ENCODE peak calls at places on chromosomes 7 and 10, in nine cellular contexts. L is aorta, D is GM23248, U is spleen, T is lower lobe of right lung, A is IMR-90, C is uterus, V is PC-9, S is SJSA1. W is an unnamed sample.
A peak's percentile ranks its signal among the peaks of the same experiment; 100 is the strongest.

GRCh38 chr7:38916396-38916795 is 7.4 kb upstream of the VPS41 start:
- DNase-seq in U (no peak), L (no peak), T (no peak), C (no peak), D (no peak), V (no peak), A (no peak), S (no peak), W (no peak)

GRCh38 chr7:125184801-125185200 is 255.2 kb upstream of the POT1 start:
- DNase-seq in D (no peak), L (no peak), V (no peak), C (no peak), A (no peak), S (no peak), U (no peak), T (no peak), W (no peak)

GRCh38 chr7:111475419-111475748 is 86.9 kb downstream of the IMMP2L start:
- DNase-seq in C (no peak), V (no peak), A (no peak), S (no peak), U (no peak), L (no peak), D (no peak), T (no peak), W (no peak)

GRCh38 chr10:17780727-17781126 is 28.4 kb upstream of the MRC1 start:
- DNase-seq in L (no peak), U (no peak), D (no peak), C (no peak), S (no peak), V (no peak), A (no peak), T (no peak), W (no peak)

GRCh38 chr7:71695189-71695588 is 563.2 kb downstream of the GALNT17 start:
- DNase-seq in L (no peak), U (no peak), A (no peak), V (no peak), T (no peak), S (no peak), D (no peak), C (no peak), W (no peak)

GRCh38 chr10:653991-654646 is 35.3 kb downstream of the DIP2C start:
- DNase-seq in D (no peak), S (no peak), T (no peak), C (no peak), A (peak; percentile 62), V (no peak), L (no peak), U (no peak), W (no peak)

GRCh38 chr10:132571565-132572544 is 34.3 kb downstream of the INPP5A start:
- DNase-seq in A (peak; percentile 87), D (peak; percentile 92), V (peak; percentile 90), S (peak; percentile 85), U (no peak), T (no peak), C (peak; percentile 78), L (peak; percentile 82), W (peak; percentile 65)

GRCh38 chr10:14163374-14164125 is 167.2 kb downstream of the FRMD4A start:
- DNase-seq in T (no peak), U (no peak), V (no peak), C (no peak), L (no peak), S (no peak), A (no peak), D (no peak), W (no peak)

GRCh38 chr7:148991536-148991935 is 36.8 kb downstream of the PDIA4 start:
- DNase-seq in L (peak; percentile 13), T (no peak), A (no peak), U (no peak), C (no peak), D (no peak), V (peak; percentile 65), S (no peak), W (no peak)

GRCh38 chr10:116849271-116850057 is at the start of gene ENO4:
- DNase-seq in T (peak; percentile 88), C (peak; percentile 68), S (peak; percentile 57), U (peak; percentile 87), A (peak; percentile 73), D (peak; percentile 90), V (peak; percentile 72), L (peak; percentile 89), W (peak; percentile 82)

GRCh38 chr10:116845823-116846222 is 3.5 kb upstream of the ENO4 start:
- DNase-seq in U (no peak), V (no peak), A (no peak), C (no peak), T (no peak), D (peak; percentile 29), L (no peak), S (no peak), W (no peak)

GRCh38 chr10:116848032-116848911 is 1.0 kb upstream of the ENO4 start:
- DNase-seq in C (no peak), L (no peak), D (peak; percentile 26), V (no peak), T (no peak), U (no peak), A (no peak), S (no peak), W (no peak)

GRCh38 chr10:116850058-116850611 is 836 bp downstream of the ENO4 start:
- DNase-seq in C (no peak), V (no peak), L (no peak), U (no peak), T (no peak), A (no peak), D (no peak), S (no peak), W (no peak)

DNA sequence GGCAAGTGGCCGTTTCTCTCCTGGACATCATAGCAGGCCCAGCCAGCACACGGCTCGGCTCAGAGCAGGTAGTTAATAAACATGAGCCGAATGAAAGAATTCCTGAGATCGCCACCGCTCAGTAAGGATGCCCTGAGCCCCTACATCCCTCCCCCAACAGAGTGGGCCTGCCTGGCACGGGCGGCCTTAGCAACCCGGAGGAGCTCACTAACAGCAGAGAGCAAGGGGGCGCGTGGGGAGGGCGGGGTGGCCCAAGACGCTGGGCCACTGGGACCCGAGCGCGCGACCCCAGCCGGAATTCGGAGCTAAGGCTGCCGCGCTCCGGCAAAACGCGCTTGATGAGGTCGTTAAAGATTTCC is 408 bp upstream of the ENO4 start:
- DNase-seq in U (peak; percentile 78), D (no peak), L (peak; percentile 76), C (no peak), V (no peak), S (no peak), T (no peak), A (no peak), W (no peak)
- H3K27ac ChIP-seq in U (peak overlapping the region; percentile 46), D (no peak overlapping the region), L (no peak overlapping the region), C (peak overlapping the region; percentile 18), V (no peak overlapping the region), S (no peak overlapping the region), T (peak overlapping the region; percentile 63), A (peak overlapping the region; percentile 6), W (peak overlapping the region; percentile 76)

DNA sequence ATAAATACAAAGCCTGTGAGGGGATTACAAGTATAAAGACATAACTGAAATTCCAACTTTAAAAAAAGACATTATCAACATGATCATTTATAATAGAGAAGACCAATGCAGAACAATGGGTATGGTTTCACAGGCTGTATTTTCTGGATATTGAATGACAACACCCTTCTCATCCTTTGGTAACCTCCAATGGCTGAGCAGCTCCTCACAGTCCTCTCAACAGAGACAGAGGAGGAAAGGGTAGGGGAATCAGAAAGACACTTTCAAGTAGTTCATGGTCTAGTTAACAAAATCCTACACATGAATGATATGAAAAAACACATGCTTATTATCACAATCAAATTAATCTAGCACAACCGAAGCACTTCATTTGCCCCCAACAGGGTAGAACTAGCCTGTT is 211.6 kb downstream of the THSD7A start:
- DNase-seq in C (no peak), D (no peak), U (no peak), T (no peak), A (no peak), S (no peak), V (no peak), L (no peak), W (no peak)
- H3K27ac ChIP-seq in C (no peak overlapping the region), D (no peak overlapping the region), U (no peak overlapping the region), T (no peak overlapping the region), A (no peak overlapping the region), S (no peak overlapping the region), V (no peak overlapping the region), L (no peak overlapping the region), W (no peak overlapping the region)

DNA sequence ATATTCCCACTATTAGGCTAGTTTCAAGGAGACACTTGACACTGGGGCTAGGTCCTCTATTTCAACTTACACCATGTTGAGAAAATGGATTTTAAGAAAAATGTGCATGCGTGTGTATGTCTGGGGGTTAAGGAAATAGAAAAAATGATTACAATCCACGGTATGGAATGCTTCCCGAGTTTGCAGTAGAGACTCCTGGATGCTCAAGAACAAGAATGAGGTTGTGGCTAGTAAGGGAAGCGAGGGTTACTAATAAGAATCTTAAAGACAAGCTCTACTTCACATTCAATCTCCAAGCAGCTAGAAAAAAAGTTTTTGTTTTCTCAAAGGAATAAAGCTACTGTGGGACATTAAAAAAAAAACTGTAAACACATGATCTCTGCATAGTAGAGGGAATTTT is 54.7 kb downstream of the ANK3 start:
- DNase-seq in U (no peak), C (no peak), L (no peak), D (no peak), A (no peak), T (no peak), S (no peak), V (no peak), W (no peak)
- H3K27ac ChIP-seq in U (no peak overlapping the region), C (no peak overlapping the region), L (no peak overlapping the region), D (no peak overlapping the region), A (no peak overlapping the region), T (no peak overlapping the region), S (no peak overlapping the region), V (no peak overlapping the region), W (no peak overlapping the region)

GRCh38 chr7:6293202-6293601 is 20.8 kb upstream of the CYTH3 start:
- DNase-seq in S (no peak), C (no peak), D (no peak), T (no peak), U (no peak), L (no peak), A (no peak), V (no peak), W (no peak)

GRCh38 chr7:6288270-6288860 is 15.9 kb upstream of the CYTH3 start:
- DNase-seq in L (peak; percentile 2), V (no peak), T (no peak), A (no peak), U (no peak), D (no peak), C (no peak), S (no peak), W (no peak)

GRCh38 chr7:6291531-6291930 is 19.1 kb upstream of the CYTH3 start:
- DNase-seq in A (no peak), L (peak; percentile 1), D (no peak), T (no peak), U (peak; percentile 27), C (no peak), V (no peak), S (no peak), W (no peak)

GRCh38 chr7:6286486-6286885 is 14.1 kb upstream of the CYTH3 start:
- DNase-seq in U (peak; percentile 9), L (peak; percentile 58), C (no peak), S (peak; percentile 90), V (no peak), A (no peak), D (peak; percentile 80), T (no peak), W (no peak)

DNA sequence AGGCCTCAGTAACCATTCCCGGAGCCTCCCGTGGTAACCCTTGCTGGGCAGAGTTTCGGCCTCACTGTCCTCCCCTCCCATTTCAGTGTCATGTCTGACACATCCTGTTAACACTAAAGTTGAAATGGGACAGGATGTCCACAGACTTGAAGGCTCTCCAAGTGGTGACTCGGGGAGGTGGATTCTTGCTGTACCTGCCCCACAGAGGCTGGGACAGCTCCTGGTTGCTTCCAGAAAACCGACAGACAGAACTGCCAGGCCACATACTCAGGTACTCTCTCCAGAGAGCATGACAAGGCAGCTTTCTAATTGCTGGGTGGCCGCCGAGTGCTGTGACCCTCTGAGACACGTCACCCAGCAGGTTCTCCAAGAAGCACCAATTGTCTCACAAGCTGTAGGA is 17.9 kb upstream of the CYTH3 start:
- DNase-seq in V (peak; percentile 85), U (peak; percentile 34), D (peak; percentile 46), S (no peak), C (no peak), T (no peak), A (peak; percentile 18), L (peak; percentile 70), W (no peak)
- H3K27ac ChIP-seq in V (peak overlapping the region; percentile 84), U (no peak overlapping the region), D (peak overlapping the region; percentile 1), S (peak overlapping the region; percentile 48), C (no peak overlapping the region), T (no peak overlapping the region), A (no peak overlapping the region), L (no peak overlapping the region), W (no peak overlapping the region)

W was measured in upper lobe of left lung.